ENCODE peak calls at places on chromosomes 3 and 15, in four cellular contexts. One of them, this sample, is unnamed.

GRCh38 chr3:84184937-84185336 is 773.9 kb upstream of the CADM2 start:
- DNase-seq in Calu3: no peak
- DNase-seq in osteoblast: no peak
- DNase-seq in mammary epithelial cell: no peak
- DNase-seq in this sample: no peak

GRCh38 chr3:170344971-170345370 is 12.5 kb upstream of the SKIL start:
- DNase-seq in Calu3: no peak
- DNase-seq in mammary epithelial cell: peak; percentile 48
- DNase-seq in osteoblast: peak; percentile 54
- DNase-seq in this sample: no peak

GRCh38 chr3:64238971-64239667 is 13.9 kb upstream of the PRICKLE2 start:
- DNase-seq in mammary epithelial cell: peak; percentile 83
- DNase-seq in Calu3: peak; percentile 75
- DNase-seq in osteoblast: peak; percentile 93
- DNase-seq in this sample: peak; percentile 79

GRCh38 chr15:94467034-94467433 is 235.7 kb downstream of the MCTP2 start:
- DNase-seq in mammary epithelial cell: no peak
- DNase-seq in osteoblast: no peak
- DNase-seq in Calu3: no peak
- DNase-seq in this sample: no peak

GRCh38 chr3:64042952-64043351 is 19.7 kb upstream of the PSMD6 start:
- DNase-seq in Calu3: no peak
- DNase-seq in mammary epithelial cell: no peak
- DNase-seq in osteoblast: no peak
- DNase-seq in this sample: no peak

GRCh38 chr3:157523814-157524213 is 20.6 kb upstream of the VEPH1 start:
- DNase-seq in mammary epithelial cell: no peak
- DNase-seq in Calu3: no peak
- DNase-seq in osteoblast: no peak
- DNase-seq in this sample: no peak

GRCh38 chr3:37225481-37225880 is 51.1 kb upstream of the LRRFIP2 start:
- DNase-seq in Calu3: no peak
- DNase-seq in osteoblast: no peak
- DNase-seq in mammary epithelial cell: no peak
- DNase-seq in this sample: no peak

GRCh38 chr15:65259367-65259781 is 27.3 kb downstream of the PARP16 start:
- DNase-seq in mammary epithelial cell: no peak
- DNase-seq in Calu3: no peak
- DNase-seq in osteoblast: no peak
- DNase-seq in this sample: no peak

GRCh38 chr15:25501828-25502446 is 63.1 kb upstream of the UBE3A start:
- DNase-seq in mammary epithelial cell: no peak
- DNase-seq in Calu3: no peak
- DNase-seq in osteoblast: no peak
- DNase-seq in this sample: no peak

GRCh38 chr3:194321666-194322640 is 29.2 kb downstream of the CPN2 start:
- DNase-seq in mammary epithelial cell: no peak
- DNase-seq in Calu3: peak; percentile 88
- DNase-seq in osteoblast: peak; percentile 30
- DNase-seq in this sample: peak; percentile 78

GRCh38 chr15:100920516-100921135 is 1.5 kb downstream of the LRRK1 start:
- DNase-seq in Calu3: no peak
- DNase-seq in mammary epithelial cell: no peak
- DNase-seq in osteoblast: peak; percentile 51
- DNase-seq in this sample: no peak

GRCh38 chr3:184360070-184360833 is 1.2 kb downstream of the CLCN2 start:
- DNase-seq in Calu3: no peak
- DNase-seq in mammary epithelial cell: no peak
- DNase-seq in osteoblast: no peak
- DNase-seq in this sample: no peak

GRCh38 chr3:38662544-38662943 is 13.1 kb upstream of the SCN5A start:
- DNase-seq in Calu3: peak; percentile 30
- DNase-seq in osteoblast: peak; percentile 44
- DNase-seq in mammary epithelial cell: peak; percentile 57
- DNase-seq in this sample: peak; percentile 55
- TF ChIP-seq CTCF in Calu3: no peak
- TF ChIP-seq CTCF in osteoblast: peak; percentile 45
- TF ChIP-seq CTCF in mammary epithelial cell: peak; percentile 72
- TF ChIP-seq CTCF in this sample: peak; percentile 59

GRCh38 chr3:100158877-100159563 is 44.7 kb upstream of the FILIP1L start:
- DNase-seq in mammary epithelial cell: no peak
- DNase-seq in Calu3: no peak
- DNase-seq in osteoblast: no peak
- DNase-seq in this sample: no peak
- TF ChIP-seq CTCF in mammary epithelial cell: no peak
- TF ChIP-seq CTCF in Calu3: no peak
- TF ChIP-seq CTCF in osteoblast: no peak
- TF ChIP-seq CTCF in this sample: no peak

DNA sequence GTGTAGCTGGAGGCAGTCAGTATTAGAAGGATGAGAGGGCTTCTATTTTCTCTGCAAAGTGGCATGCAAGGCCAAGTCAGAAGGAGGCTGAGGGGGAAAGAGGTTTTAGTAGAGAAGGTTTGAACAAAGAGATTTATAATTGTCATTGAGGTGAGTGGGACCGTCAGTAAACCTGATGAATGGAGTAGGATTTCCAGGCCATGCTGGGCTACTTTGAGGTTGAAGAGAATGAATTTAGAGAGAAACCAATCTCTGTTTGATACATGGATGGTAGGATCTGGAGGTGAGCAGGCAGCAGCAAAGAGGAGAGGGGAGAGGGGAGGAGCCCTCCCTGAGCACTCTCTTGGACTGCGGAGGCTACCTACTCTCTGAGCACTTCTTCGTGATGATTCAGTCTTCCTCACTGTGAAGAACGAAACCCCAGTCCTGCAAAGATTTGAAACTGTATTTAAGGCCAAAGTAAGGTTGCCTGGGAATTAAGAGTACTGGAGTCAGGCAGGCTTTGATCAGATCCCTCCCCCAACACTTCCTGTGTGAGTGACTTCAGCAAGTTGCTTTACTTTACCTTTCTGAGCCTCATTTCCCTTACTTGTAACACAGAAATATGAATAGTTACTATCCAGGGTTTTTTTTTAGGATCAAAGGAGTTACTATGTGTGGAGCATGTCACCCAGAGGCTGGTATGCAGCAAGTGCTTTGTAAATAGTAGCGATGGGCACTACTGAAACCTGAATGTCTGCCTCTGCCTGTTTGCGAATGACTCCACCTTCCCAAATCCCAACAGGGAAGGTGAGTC is 75.8 kb downstream of the RPL39L start:
- DNase-seq in Calu3: peak; percentile 68
- DNase-seq in mammary epithelial cell: peak; percentile 79
- DNase-seq in osteoblast: peak; percentile 47
- DNase-seq in this sample: peak; percentile 75
- TF ChIP-seq CTCF in Calu3: no peak
- TF ChIP-seq CTCF in mammary epithelial cell: peak; percentile 18
- TF ChIP-seq CTCF in osteoblast: no peak
- TF ChIP-seq CTCF in this sample: no peak

GRCh38 chr3:57646723-57647122 is 46.2 kb downstream of the DENND6A start:
- DNase-seq in Calu3: no peak
- DNase-seq in mammary epithelial cell: peak; percentile 78
- DNase-seq in osteoblast: peak; percentile 89
- DNase-seq in this sample: peak; percentile 36
- TF ChIP-seq CTCF in Calu3: no peak
- TF ChIP-seq CTCF in mammary epithelial cell: peak; percentile 44
- TF ChIP-seq CTCF in osteoblast: peak; percentile 33
- TF ChIP-seq CTCF in this sample: peak; percentile 23

This sample was measured in MCF 10A.